ENCODE peak calls at places on chromosomes 2 and 18, in four cellular contexts. S is CD4-positive, alpha-beta T cell; X is GM10248; U is stimulated activated CD4-positive, alpha-beta T cell treated with anti-CD3 and anti-CD28 coated beads, Interleukin-2, amount 100 ng/mL, for 48 hours. I is an unnamed sample.

GRCh38 chr18:3333056-3333720 is 71.3 kb downstream of the MYL12B start:
- DNase-seq in S (no peak), X (no peak), U (no peak), I (no peak)

GRCh38 chr2:200042944-200043343 is 87.6 kb downstream of the MAIP1 start:
- DNase-seq in S (no peak), X (no peak), U (no peak), I (peak; percentile 78)

GRCh38 chr2:898319-898718 is 52.3 kb upstream of the SNTG2 start:
- DNase-seq in S (no peak), X (no peak), U (no peak), I (no peak)

GRCh38 chr2:42147641-42148274 is 21.4 kb upstream of the EML4 start:
- DNase-seq in S (no peak), X (no peak), U (no peak), I (peak; percentile 82)

GRCh38 chr2:240628507-240629418 is 3.5 kb downstream of the GPR35 start:
- DNase-seq in S (no peak), X (no peak), U (no peak), I (no peak)

GRCh38 chr2:174796319-174796771 is 32.1 kb upstream of the CHRNA1 start:
- DNase-seq in S (no peak), X (no peak), U (no peak), I (no peak)

GRCh38 chr2:6556755-6557154 is 309.0 kb downstream of the CMPK2 start:
- DNase-seq in S (no peak), X (no peak), U (no peak), I (peak; percentile 90)

GRCh38 chr18:80097201-80097600 is 11.9 kb upstream of the ADNP2 start:
- DNase-seq in S (no peak), X (no peak), U (no peak), I (no peak)

GRCh38 chr18:26480897-26481795 is 67.2 kb downstream of the KCTD1 start:
- DNase-seq in S (no peak), X (no peak), U (no peak), I (peak; percentile 97)

GRCh38 chr2:199309411-199309810 is 148.3 kb downstream of the SATB2 start:
- DNase-seq in S (no peak), X (no peak), U (no peak), I (no peak)

GRCh38 chr2:96556441-96557330 is 20.1 kb downstream of the ARID5A start:
- DNase-seq in S (peak; percentile 41), X (no peak), U (no peak), I (peak; percentile 92)

GRCh38 chr2:149213764-149214493 is 116.5 kb upstream of the LYPD6 start:
- DNase-seq in S (no peak), X (no peak), U (no peak), I (no peak)

GRCh38 chr2:101710690-101711318 is 13.3 kb downstream of the MAP4K4 start:
- DNase-seq in S (no peak), X (no peak), U (no peak), I (peak; percentile 46)

GRCh38 chr2:178747767-178748166 is 59.5 kb downstream of the TTN start:
- DNase-seq in S (no peak), X (no peak), U (no peak), I (no peak)